ENCODE peak calls at places on chromosomes 4 and X, in four cellular contexts. U, A, Y and J are unnamed samples.

GRCh38 chr4:153142700-153143438 is 61.4 kb upstream of the TRIM2 start:
- DNase-seq in Y (peak), U (peak), A (peak), J (peak)

GRCh38 chr4:169440446-169440845 is 169.7 kb upstream of the SH3RF1 start:
- DNase-seq in Y (no peak), U (no peak), A (no peak), J (no peak)

GRCh38 chrX:42531431-42531830 is 246.5 kb downstream of the PPP1R2C start:
- DNase-seq in A (no peak), Y (no peak), U (no peak), J (no peak)

GRCh38 chr4:78428996-78429395 is 122.6 kb upstream of the ANXA3 start:
- DNase-seq in U (no peak), A (no peak), Y (no peak), J (no peak)

GRCh38 chrX:84710611-84711010 is 208.4 kb upstream of the HDX start:
- DNase-seq in Y (no peak), A (no peak), U (no peak), J (no peak)

GRCh38 chrX:114619874-114620273 is 36.0 kb downstream of the HTR2C start:
- DNase-seq in U (peak), Y (no peak), A (no peak), J (no peak)

GRCh38 chr4:105996845-105997244 is 101.6 kb downstream of the NPNT start:
- DNase-seq in U (peak), Y (no peak), A (no peak), J (no peak)

GRCh38 chr4:11079171-11079570 is 349.5 kb downstream of the HS3ST1 start:
- DNase-seq in Y (no peak), U (no peak), A (no peak), J (no peak)

GRCh38 chr4:47525154-47525819 is 40.2 kb downstream of the ATP10D start:
- DNase-seq in A (peak), Y (no peak), U (no peak), J (no peak)

GRCh38 chr4:138553001-138553845 is 311.1 kb upstream of the SLC7A11 start:
- DNase-seq in Y (no peak), A (no peak), U (no peak), J (no peak)

GRCh38 chr4:133157460-133158160 is 8.5 kb downstream of the PCDH10 start:
- DNase-seq in Y (no peak), A (no peak), U (no peak), J (no peak)

GRCh38 chrX:74705269-74705668 is 90.8 kb upstream of the RLIM start:
- DNase-seq in U (no peak), Y (no peak), A (no peak), J (no peak)
- TF ChIP-seq JUND in U (no peak), Y (no peak), A (no peak), J (no peak)

GRCh38 chr4:109973529-109973905 is 60.8 kb downstream of the EGF start:
- DNase-seq in U (no peak), Y (peak), A (no peak), J (no peak)
- TF ChIP-seq JUND in U (no peak), Y (no peak), A (no peak), J (no peak)

GRCh38 chr4:142035556-142035955 is 399.2 kb downstream of the IL15 start:
- DNase-seq in Y (no peak), U (no peak), A (no peak), J (no peak)

GRCh38 chr4:142041788-142042187 is 405.4 kb downstream of the IL15 start:
- DNase-seq in A (no peak), U (no peak), Y (no peak), J (no peak)

GRCh38 chr4:142040043-142040442 is 403.7 kb downstream of the IL15 start:
- DNase-seq in Y (no peak), U (no peak), A (no peak), J (no peak)

GRCh38 chr4:142036795-142037583 is 400.6 kb downstream of the IL15 start:
- DNase-seq in Y (no peak), A (peak), U (no peak), J (no peak)
- TF ChIP-seq JUND in Y (no peak), A (no peak), U (no peak), J (no peak)

DNA sequence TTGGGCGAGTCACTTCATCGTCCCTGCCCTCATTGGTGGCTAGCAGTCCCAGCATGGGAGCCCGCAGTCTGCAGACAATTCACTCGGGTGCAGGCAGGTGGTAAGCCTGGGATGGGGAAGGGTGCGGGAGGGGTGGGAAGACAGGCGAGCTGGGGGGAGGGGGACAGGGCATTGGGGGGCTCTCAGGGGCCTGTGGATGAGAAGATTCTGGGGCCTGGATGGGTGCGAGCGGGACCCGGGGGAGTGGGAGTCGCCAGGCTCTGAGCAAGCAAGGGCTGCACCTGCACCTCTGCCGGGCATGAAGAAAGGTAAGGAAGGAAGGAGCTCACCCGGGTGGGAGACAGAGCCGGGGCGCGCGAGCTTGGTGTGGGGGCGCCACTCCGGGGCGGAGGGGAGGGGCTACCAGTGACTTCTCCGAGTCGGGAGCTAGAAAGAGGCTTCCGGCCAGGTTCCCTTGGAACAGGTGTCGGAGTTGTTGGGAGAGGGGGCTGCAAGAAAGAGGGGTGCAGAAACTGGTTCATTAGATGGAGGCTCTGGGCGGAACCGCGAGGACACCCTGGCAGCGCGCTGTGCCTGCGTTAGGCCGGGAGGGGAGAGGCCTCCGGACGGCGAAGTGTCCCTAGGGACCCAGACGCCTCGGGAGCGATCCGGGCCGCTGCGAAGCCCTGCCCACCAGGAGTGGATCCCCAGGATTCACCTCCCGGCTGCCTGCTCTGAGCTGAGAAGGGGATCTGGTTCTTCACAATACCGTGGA is 103.4 kb upstream of the PDLIM3 start:
- DNase-seq in Y (no peak), U (no peak), A (no peak), J (no peak)
- TF ChIP-seq JUND in Y (no peak), U (no peak), A (no peak), J (no peak)

DNA sequence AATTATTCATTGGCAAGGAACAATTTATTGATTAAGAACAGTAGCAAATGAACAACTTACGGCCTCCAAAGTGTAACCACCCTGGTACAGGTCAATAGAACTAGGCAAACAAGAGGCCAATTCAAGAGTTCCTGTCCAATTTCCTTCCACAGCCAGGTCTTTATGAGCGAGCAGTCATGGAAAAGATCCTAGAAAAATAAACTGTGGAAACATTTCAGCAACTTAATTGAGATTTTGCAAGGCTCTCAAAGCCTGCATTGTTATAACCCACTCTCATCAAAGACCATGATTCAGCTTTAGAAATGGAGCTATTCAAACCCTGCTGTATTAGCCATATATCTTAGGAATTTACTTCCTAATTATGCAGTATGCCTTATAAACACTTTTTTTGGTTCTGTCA is 43.6 kb downstream of the UNC5C start:
- DNase-seq in U (no peak), A (peak), Y (no peak), J (no peak)
- TF ChIP-seq JUND in U (no peak), A (peak), Y (no peak), J (no peak)

DNA sequence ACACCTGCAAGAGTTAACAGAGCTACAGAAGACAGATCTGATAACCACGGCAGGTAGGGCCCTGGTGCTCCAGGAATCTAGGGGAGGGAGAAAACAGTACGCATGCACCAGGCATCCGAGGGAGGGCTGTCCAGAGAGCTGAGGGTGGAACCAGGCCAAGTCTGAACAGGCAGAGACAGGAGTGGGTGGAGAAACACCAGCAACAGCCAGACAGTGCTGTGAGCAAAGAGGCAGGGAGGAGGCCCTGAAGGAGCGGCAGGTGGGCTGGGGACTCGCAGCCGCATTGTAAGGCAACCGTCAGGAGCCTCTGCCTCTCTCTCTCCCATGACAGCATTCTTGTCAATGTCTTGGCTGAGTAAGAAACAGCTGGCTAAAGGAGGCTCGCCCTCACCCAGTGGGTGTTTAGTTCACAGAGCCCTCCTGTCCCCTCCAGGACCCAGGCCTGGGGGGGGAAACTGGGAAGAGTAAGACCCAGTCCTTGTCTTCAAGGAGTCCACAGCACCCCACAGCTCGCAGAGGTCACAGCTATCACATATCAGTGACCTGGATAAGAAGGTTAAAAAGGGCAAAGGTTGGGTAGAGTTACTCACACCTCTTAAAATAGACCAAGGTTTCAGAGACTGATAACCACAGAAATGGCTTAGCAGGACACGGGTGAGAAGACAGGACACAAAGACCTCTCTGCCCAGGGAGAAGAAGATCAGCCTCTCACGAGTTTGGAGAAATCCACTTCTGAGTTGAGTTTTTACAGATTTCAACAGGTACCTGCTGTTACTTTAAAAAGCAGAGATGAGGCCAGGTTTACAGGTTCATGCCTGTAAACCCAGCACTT is 10.5 kb downstream of the ACSL1 start:
- DNase-seq in A (peak), Y (peak), U (peak), J (peak)
- TF ChIP-seq JUND in A (no peak), Y (no peak), U (peak), J (no peak)

GRCh38 chr4:151013944-151014343 is 1.1 kb downstream of the LRBA start:
- DNase-seq in A (no peak), U (no peak), Y (no peak), J (no peak)
- TF ChIP-seq JUND in A (no peak), U (no peak), Y (no peak), J (no peak)

GRCh38 chr4:3041192-3042142 is 32.9 kb downstream of the HTT-AS start:
- DNase-seq in Y (peak), A (no peak), U (no peak), J (no peak)
- TF ChIP-seq JUND in Y (no peak), A (no peak), U (no peak), J (no peak)